ENCODE peak calls at places on chromosomes 12 and 14, in five cellular contexts. One of them, this sample, is unnamed.

GRCh38 chr14:32697704-32698103 is 241.0 kb upstream of the NPAS3 start:
- DNase-seq in M059J: peak
- DNase-seq in germinal center: no peak
- DNase-seq in adrenal gland: no peak
- DNase-seq in astrocyte of the spinal cord: peak
- DNase-seq in this sample: no peak

GRCh38 chr12:19945559-19946485 is 422.5 kb upstream of the PDE3A start:
- DNase-seq in M059J: peak
- DNase-seq in germinal center: no peak
- DNase-seq in adrenal gland: no peak
- DNase-seq in astrocyte of the spinal cord: peak
- DNase-seq in this sample: no peak

GRCh38 chr12:120240495-120240833 is 25.1 kb downstream of the PXN start:
- DNase-seq in M059J: no peak
- DNase-seq in germinal center: no peak
- DNase-seq in adrenal gland: no peak
- DNase-seq in astrocyte of the spinal cord: no peak
- DNase-seq in this sample: no peak

GRCh38 chr12:14769462-14769836 is 33.8 kb downstream of the WBP11 start:
- DNase-seq in M059J: no peak
- DNase-seq in germinal center: no peak
- DNase-seq in adrenal gland: peak
- DNase-seq in astrocyte of the spinal cord: peak
- DNase-seq in this sample: no peak

GRCh38 chr14:21825147-21825743 is 151.6 kb upstream of the OR4E1 start:
- DNase-seq in M059J: no peak
- DNase-seq in germinal center: peak
- DNase-seq in adrenal gland: no peak
- DNase-seq in astrocyte of the spinal cord: peak
- DNase-seq in this sample: peak

GRCh38 chr12:112370156-112370555 is 12.1 kb downstream of the HECTD4 start:
- DNase-seq in M059J: peak
- DNase-seq in germinal center: no peak
- DNase-seq in adrenal gland: no peak
- DNase-seq in astrocyte of the spinal cord: no peak
- DNase-seq in this sample: no peak

GRCh38 chr12:109618091-109618490 is 44.5 kb downstream of the MVK start:
- DNase-seq in M059J: no peak
- DNase-seq in germinal center: no peak
- DNase-seq in adrenal gland: no peak
- DNase-seq in astrocyte of the spinal cord: no peak
- DNase-seq in this sample: no peak

GRCh38 chr12:116979109-116979508 is 68.4 kb downstream of the FBXW8 start:
- DNase-seq in M059J: no peak
- DNase-seq in germinal center: no peak
- DNase-seq in adrenal gland: no peak
- DNase-seq in astrocyte of the spinal cord: no peak
- DNase-seq in this sample: no peak

GRCh38 chr14:90551070-90551704 is 154.4 kb downstream of the CALM1 start:
- DNase-seq in M059J: no peak
- DNase-seq in germinal center: no peak
- DNase-seq in adrenal gland: peak
- DNase-seq in astrocyte of the spinal cord: peak
- DNase-seq in this sample: no peak

GRCh38 chr12:118377005-118377890 is 893 bp downstream of the SUDS3 start:
- DNase-seq in M059J: no peak
- DNase-seq in germinal center: peak
- DNase-seq in adrenal gland: no peak
- DNase-seq in astrocyte of the spinal cord: no peak
- DNase-seq in this sample: peak

This sample was measured in CD4-positive, alpha-beta memory T cell.